ENCODE peak calls at places on chromosomes 12 and 14, in four cellular contexts. D is Calu3, W is lower lobe of right lung, Z is Peyer's patch. G is an unnamed sample.

GRCh38 chr12:108837239-108837638 is 20.1 kb downstream of the SSH1 start:
- DNase-seq in Z (no peak), D (no peak), W (peak), G (no peak)

GRCh38 chr12:55582066-55582465 is 9.8 kb downstream of the OR2AP1 start:
- DNase-seq in W (no peak), D (no peak), Z (no peak), G (no peak)

GRCh38 chr14:78135450-78135891 is 34.7 kb upstream of the NRXN3 start:
- DNase-seq in Z (no peak), W (no peak), D (peak), G (no peak)

GRCh38 chr14:64955297-64955696 is 12.8 kb upstream of the GPX2 start:
- DNase-seq in Z (no peak), D (no peak), W (no peak), G (no peak)

GRCh38 chr12:91732086-91732485 is 413.6 kb downstream of the BTG1 start:
- DNase-seq in Z (no peak), W (no peak), D (no peak), G (no peak)

GRCh38 chr14:100030441-100031153 is 34.6 kb upstream of the EVL start:
- DNase-seq in W (no peak), Z (no peak), D (no peak), G (no peak)

GRCh38 chr12:114316076-114316475 is 89.9 kb downstream of the TBX5 start:
- DNase-seq in W (no peak), D (no peak), Z (no peak), G (no peak)

GRCh38 chr14:96156804-96157760 is 47.6 kb upstream of the BDKRB2 start:
- DNase-seq in Z (no peak), D (no peak), W (no peak), G (no peak)

GRCh38 chr12:19125325-19125724 is 4.2 kb upstream of the PLEKHA5 start:
- DNase-seq in Z (no peak), D (no peak), W (no peak), G (no peak)

GRCh38 chr12:18750087-18750486 is 12.2 kb downstream of the CAPZA3 start:
- DNase-seq in D (peak), Z (no peak), W (no peak), G (no peak)

GRCh38 chr12:88496429-88497190 is 83.7 kb downstream of the KITLG start:
- DNase-seq in D (no peak), Z (no peak), W (no peak), G (no peak)

GRCh38 chr12:23742574-23742973 is 206.9 kb downstream of the SOX5 start:
- DNase-seq in D (no peak), W (no peak), Z (no peak), G (no peak)

GRCh38 chr12:76927170-76927784 is 48.5 kb upstream of the CSRP2 start:
- DNase-seq in W (no peak), D (peak), Z (no peak), G (no peak)
- TF ChIP-seq CTCF in W (peak), D (peak), Z (no peak), G (no peak)

GRCh38 chr12:12560587-12561304 is 1.9 kb downstream of the DUSP16 start:
- DNase-seq in W (no peak), D (peak), Z (no peak), G (no peak)

GRCh38 chr12:12561305-12562015 is 1.2 kb downstream of the DUSP16 start:
- DNase-seq in W (peak), D (peak), Z (peak), G (peak)

GRCh38 chr12:12563529-12563928 is 866 bp upstream of the DUSP16 start:
- DNase-seq in W (no peak), Z (no peak), D (no peak), G (no peak)

GRCh38 chr12:12562016-12562483 is 613 bp downstream of the DUSP16 start:
- DNase-seq in D (no peak), W (peak), Z (no peak), G (peak)

DNA sequence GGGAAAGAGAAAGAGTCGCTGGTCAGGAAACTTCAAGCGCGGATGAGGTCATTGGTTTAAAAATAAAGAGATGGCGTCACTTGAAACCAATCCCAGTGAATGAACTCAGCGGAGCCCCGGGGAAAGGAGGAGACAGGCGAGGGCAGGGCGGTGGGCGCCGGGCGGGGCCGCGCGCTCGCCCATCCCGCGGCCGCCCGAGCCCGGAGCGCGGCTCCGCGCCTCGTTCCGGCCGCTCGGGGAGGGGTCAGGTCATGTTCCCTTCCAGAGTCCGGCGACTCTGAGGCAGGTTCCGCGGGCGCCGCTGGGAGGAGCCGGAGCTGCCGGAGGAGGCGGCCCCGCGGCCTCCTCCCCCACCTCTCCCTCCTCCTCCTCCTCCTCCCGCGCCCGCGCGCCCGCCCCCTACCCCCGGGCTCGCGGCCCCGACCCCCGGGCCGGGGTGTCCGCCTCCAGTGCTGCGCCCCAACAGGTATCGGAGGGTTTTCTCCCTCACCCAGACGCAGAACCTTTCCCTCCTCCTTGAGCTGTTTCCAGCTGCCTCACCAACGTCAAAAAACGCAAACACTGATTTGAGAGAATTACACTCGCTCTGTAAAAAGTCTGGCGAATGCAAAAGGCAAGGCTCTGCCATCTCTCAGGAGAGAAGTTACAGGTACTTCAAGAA is at the start of gene DUSP16:
- DNase-seq in D (peak), W (peak), Z (peak), G (peak)
- TF ChIP-seq CTCF in D (no peak), W (peak), Z (no peak), G (no peak)

GRCh38 chr12:12770262-12770661 is 15.2 kb upstream of the APOLD1 start:
- DNase-seq in D (no peak), Z (no peak), W (no peak), G (no peak)
- TF ChIP-seq CTCF in D (no peak), Z (no peak), W (no peak), G (no peak)

GRCh38 chr12:123363743-123364531 is 710 bp downstream of the SBNO1 start:
- DNase-seq in W (peak), D (peak), Z (peak), G (peak)

GRCh38 chr12:123363385-123363742 is 1.3 kb downstream of the SBNO1 start:
- DNase-seq in D (no peak), Z (no peak), W (no peak), G (no peak)

GRCh38 chr12:123367511-123367910 is 2.9 kb upstream of the SBNO1 start:
- DNase-seq in D (no peak), Z (no peak), W (no peak), G (no peak)

GRCh38 chr12:123364532-123365140 is at the start of gene SBNO1:
- DNase-seq in D (peak), W (peak), Z (peak), G (peak)

DNA sequence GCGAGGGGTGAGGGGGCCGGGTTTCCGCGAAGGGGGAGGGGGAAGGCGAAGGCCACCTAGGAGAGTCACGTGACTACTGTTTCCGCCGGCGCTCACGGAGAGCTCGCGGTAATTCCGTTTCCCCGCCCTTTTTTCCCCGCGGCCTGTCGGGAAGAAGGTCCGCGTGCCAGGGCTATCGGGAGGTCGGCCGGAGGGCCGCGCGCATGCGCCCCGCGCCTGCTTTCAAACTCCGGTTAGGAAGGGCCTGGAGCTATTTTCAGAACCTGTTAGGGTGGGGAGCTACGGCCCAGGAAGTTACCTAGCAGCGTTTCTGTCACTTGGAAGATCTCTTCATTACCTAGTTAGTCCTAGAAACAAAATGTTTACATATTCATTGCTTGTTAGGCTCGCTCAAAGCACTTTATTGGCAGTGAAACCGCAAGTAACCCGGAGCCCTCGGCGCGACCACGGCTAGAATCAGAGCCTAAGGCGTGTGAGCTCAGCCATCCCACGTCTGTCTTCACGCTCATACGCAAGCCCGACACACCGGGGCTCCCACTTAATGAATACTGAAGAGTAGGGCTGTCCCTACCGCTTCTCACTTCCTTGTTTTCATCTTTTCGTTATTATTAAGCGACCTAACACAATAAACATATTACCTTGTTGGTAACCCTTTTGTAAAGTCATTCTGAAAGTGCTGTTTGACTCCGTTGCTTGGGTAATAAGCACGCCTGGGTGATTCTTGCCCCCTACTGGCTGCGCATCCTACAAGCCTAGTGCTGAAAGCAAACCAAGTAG is 682 bp upstream of the SBNO1 start:
- DNase-seq in D (peak), W (peak), Z (peak), G (peak)
- TF ChIP-seq CTCF in D (peak), W (peak), Z (peak), G (no peak)

DNA sequence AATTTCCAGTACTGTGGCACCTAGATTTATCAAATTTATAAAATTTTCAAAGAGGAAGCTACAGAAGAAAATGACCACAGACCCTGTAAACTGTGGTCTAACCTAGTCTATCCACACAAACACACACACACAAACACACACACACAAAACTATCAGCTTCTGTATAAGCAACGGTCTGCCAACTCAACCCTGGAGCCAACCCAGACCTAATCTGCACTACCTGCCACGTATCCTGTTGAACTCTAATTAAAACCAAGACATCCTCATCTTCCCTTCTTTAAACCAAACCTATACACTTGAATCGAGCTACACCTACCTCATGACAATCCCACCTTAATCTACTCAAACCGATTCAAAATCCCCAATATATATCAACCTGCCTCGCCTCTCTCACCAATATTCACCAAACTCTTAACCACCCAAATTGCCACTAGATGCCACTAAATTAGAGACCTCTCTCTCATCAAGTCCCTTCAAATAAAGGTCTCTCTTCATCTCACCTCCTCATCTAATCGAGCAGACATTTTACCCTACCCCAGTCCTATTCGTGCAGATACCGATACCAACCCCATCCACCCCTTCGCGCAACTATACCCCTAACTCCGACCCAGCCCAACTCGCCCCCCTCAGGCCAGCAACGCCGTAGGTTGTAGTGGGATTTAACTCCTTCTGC is 807 bp downstream of the ACIN1 start:
- DNase-seq in D (no peak), Z (no peak), W (no peak), G (no peak)
- TF ChIP-seq CTCF in D (no peak), Z (no peak), W (no peak), G (no peak)

GRCh38 chr12:126967152-126967551 is 1299.8 kb upstream of the TMEM132C start:
- DNase-seq in Z (no peak), D (no peak), W (no peak), G (no peak)
- TF ChIP-seq CTCF in Z (no peak), D (no peak), W (no peak), G (no peak)

GRCh38 chr14:92510972-92511371 is 2.6 kb upstream of the RIN3 start:
- DNase-seq in Z (no peak), D (no peak), W (no peak), G (no peak)
- TF ChIP-seq CTCF in Z (no peak), D (no peak), W (no peak), G (no peak)

GRCh38 chr14:32509632-32510187 is 180.6 kb downstream of the AKAP6 start:
- DNase-seq in W (no peak), D (peak), Z (no peak), G (no peak)
- TF ChIP-seq CTCF in W (no peak), D (no peak), Z (no peak), G (no peak)

DNA sequence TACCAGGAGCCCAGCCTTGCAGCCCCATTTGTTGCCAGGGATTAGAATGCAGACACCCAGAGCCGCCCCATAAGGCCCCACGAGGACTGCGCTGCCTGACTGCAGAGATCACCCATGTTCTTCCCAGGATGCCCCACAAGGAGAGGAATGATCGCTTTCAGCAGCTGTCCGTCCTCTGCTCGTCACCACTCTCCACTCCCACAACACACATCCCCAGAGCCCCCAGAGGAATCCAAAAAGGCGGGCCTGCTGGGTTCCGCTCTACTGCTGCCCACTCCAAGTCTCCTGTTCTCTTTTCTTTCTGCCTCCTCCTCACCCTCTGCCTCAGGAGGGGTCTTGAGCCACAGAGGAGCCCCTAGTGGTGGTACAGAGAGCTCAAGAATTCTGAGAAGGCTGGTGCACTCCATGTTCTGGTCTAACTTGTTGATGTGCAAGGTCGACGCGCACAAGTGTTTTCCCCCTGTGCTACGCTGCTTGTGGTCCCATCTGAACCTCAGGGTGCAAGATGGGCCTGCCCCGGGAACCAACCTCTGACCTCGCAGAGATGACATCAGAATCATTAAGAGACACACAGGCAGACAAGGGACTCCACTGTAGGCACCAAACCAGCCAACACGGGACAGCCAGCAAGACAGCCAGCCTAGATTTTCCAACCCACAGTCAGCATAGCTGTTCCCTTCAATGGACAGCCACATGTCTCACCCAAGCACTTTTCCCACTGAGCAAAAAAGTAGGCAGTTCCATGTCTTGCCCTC is 30.0 kb downstream of the PXN start:
- DNase-seq in D (no peak), W (no peak), Z (no peak), G (no peak)
- TF ChIP-seq CTCF in D (peak), W (no peak), Z (no peak), G (no peak)